ENCODE peak calls at places on chromosomes 12 and 14, in six cellular contexts. U, J, E, H, B and A are unnamed samples.

GRCh38 chr14:69848903-69849391 is 30.3 kb upstream of the SMOC1 start:
- DNase-seq in H (no peak), B (no peak), E (no peak), U (no peak), J (no peak), A (no peak)

GRCh38 chr12:119693006-119693405 is 25.1 kb downstream of the PRKAB1 start:
- DNase-seq in E (peak), H (peak), B (no peak), U (no peak), J (peak), A (peak)

GRCh38 chr12:79302171-79302841 is 388.5 kb downstream of the PAWR start:
- DNase-seq in J (no peak), B (no peak), U (no peak), H (no peak), E (no peak), A (no peak)

GRCh38 chr12:89183985-89184435 is 168.3 kb downstream of the DUSP6 start:
- DNase-seq in J (peak), E (no peak), B (no peak), H (no peak), U (no peak), A (no peak)

GRCh38 chr12:42086021-42086420 is 58.7 kb downstream of the GXYLT1 start:
- DNase-seq in U (no peak), J (no peak), B (peak), H (no peak), E (no peak), A (no peak)

GRCh38 chr12:22083167-22083566 is 37.1 kb downstream of the CMAS start:
- DNase-seq in J (no peak), U (no peak), B (peak), E (no peak), H (no peak), A (no peak)

GRCh38 chr14:90797919-90798318 is 18.3 kb downstream of the TTC7B start:
- DNase-seq in E (no peak), H (no peak), J (no peak), B (no peak), U (no peak), A (no peak)

GRCh38 chr12:52884526-52885293 is 20.2 kb downstream of the KRT8 start:
- DNase-seq in J (peak), E (no peak), U (peak), B (peak), H (peak), A (no peak)

GRCh38 chr12:46217686-46218508 is 50.9 kb downstream of the SLC38A1 start:
- DNase-seq in J (no peak), E (no peak), B (no peak), H (peak), U (no peak), A (no peak)

GRCh38 chr12:65594373-65594772 is 229.9 kb upstream of the HMGA2 start:
- DNase-seq in U (no peak), H (no peak), E (no peak), J (no peak), B (no peak), A (no peak)

GRCh38 chr12:65959452-65959851 is 135.2 kb downstream of the HMGA2 start:
- DNase-seq in J (no peak), H (no peak), B (no peak), E (no peak), U (no peak), A (no peak)

GRCh38 chr14:54175298-54175942 is 218.8 kb upstream of the BMP4 start:
- DNase-seq in U (no peak), E (peak), H (peak), B (peak), J (peak), A (no peak)

GRCh38 chr12:52319097-52319496 is 2.1 kb downstream of the KRT83 start:
- DNase-seq in J (peak), U (no peak), E (no peak), B (no peak), H (no peak), A (no peak)

GRCh38 chr14:28303248-28303647 is 463.3 kb upstream of the FOXG1 start:
- DNase-seq in J (no peak), U (no peak), B (no peak), H (no peak), E (no peak), A (no peak)

GRCh38 chr14:69480136-69480535 is 4.4 kb upstream of the PLEKHD1 start:
- DNase-seq in B (no peak), J (no peak), U (no peak), H (no peak), E (no peak), A (no peak)

GRCh38 chr12:6047249-6048227 is 76.9 kb downstream of the VWF start:
- DNase-seq in E (no peak), J (no peak), H (no peak), U (no peak), B (no peak), A (no peak)

GRCh38 chr14:89024691-89025090 is 200.2 kb downstream of the TTC8 start:
- DNase-seq in H (no peak), E (no peak), J (no peak), B (no peak), U (no peak), A (no peak)

GRCh38 chr14:55336161-55336560 is 64.9 kb downstream of the FBXO34 start:
- DNase-seq in J (no peak), E (no peak), B (no peak), U (no peak), H (no peak), A (no peak)

GRCh38 chr14:31127690-31128089 is 79.9 kb downstream of the HECTD1 start:
- DNase-seq in B (no peak), H (no peak), U (no peak), E (no peak), J (no peak), A (peak)

GRCh38 chr12:42370013-42370412 is 44.0 kb downstream of the PPHLN1 start:
- DNase-seq in H (no peak), B (no peak), J (no peak), U (no peak), E (no peak), A (no peak)

GRCh38 chr12:122102331-122102730 is 23.8 kb downstream of the MLXIP start:
- DNase-seq in H (peak), B (no peak), E (no peak), J (no peak), U (peak), A (no peak)

GRCh38 chr12:12999276-12999958 is 648 bp downstream of the HEBP1 start:
- DNase-seq in U (no peak), B (peak), E (no peak), H (no peak), J (no peak), A (no peak)

GRCh38 chr12:27780612-27781408 is 774 bp upstream of the MANSC4 start:
- DNase-seq in U (no peak), H (peak), J (peak), B (peak), E (no peak), A (peak)

GRCh38 chr12:22981711-22982110 is 356.7 kb downstream of the ETNK1 start:
- DNase-seq in H (no peak), B (peak), U (no peak), E (no peak), J (no peak), A (no peak)

GRCh38 chr12:40137252-40137651 is 31.4 kb upstream of the SLC2A13 start:
- DNase-seq in B (no peak), J (no peak), H (no peak), E (no peak), U (no peak), A (no peak)

GRCh38 chr14:52399886-52400599 is 85.9 kb downstream of the PTGER2 start:
- DNase-seq in U (peak), H (no peak), E (no peak), B (no peak), J (no peak), A (peak)

GRCh38 chr12:112381421-112381897 is 772 bp downstream of the HECTD4 start:
- DNase-seq in B (peak), E (no peak), U (peak), J (peak), H (peak), A (no peak)

GRCh38 chr14:98682031-98682430 is 590.0 kb downstream of the BCL11B start:
- DNase-seq in H (no peak), B (no peak), J (no peak), E (no peak), U (no peak), A (no peak)

GRCh38 chr14:92471919-92472318 is 41.7 kb upstream of the RIN3 start:
- DNase-seq in U (no peak), H (no peak), E (peak), J (no peak), B (no peak), A (peak)

GRCh38 chr12:71652656-71653055 is 11.0 kb downstream of the ZFC3H1 start:
- DNase-seq in J (no peak), E (no peak), U (no peak), B (no peak), H (no peak), A (no peak)

GRCh38 chr12:20415013-20415412 is 46.7 kb downstream of the PDE3A start:
- DNase-seq in H (peak), E (no peak), U (no peak), B (no peak), J (no peak), A (no peak)

GRCh38 chr12:105033851-105034250 is 47.7 kb downstream of the NOPCHAP1 start:
- DNase-seq in H (no peak), B (no peak), J (no peak), U (no peak), E (no peak), A (no peak)

GRCh38 chr12:85688837-85689236 is 147.4 kb downstream of the RASSF9 start:
- DNase-seq in J (no peak), H (no peak), B (no peak), E (no peak), U (no peak), A (no peak)

GRCh38 chr12:124613151-124613585 is 45.8 kb upstream of the NCOR2 start:
- DNase-seq in E (no peak), J (no peak), U (peak), B (no peak), H (no peak), A (no peak)

GRCh38 chr12:70756118-70756517 is 118.9 kb upstream of the PTPRB start:
- DNase-seq in H (no peak), B (peak), J (no peak), E (no peak), U (no peak), A (peak)

GRCh38 chr12:50276912-50277671 is 6.2 kb downstream of the LIMA1 start:
- DNase-seq in E (no peak), B (no peak), J (no peak), H (no peak), U (no peak), A (no peak)

DNA sequence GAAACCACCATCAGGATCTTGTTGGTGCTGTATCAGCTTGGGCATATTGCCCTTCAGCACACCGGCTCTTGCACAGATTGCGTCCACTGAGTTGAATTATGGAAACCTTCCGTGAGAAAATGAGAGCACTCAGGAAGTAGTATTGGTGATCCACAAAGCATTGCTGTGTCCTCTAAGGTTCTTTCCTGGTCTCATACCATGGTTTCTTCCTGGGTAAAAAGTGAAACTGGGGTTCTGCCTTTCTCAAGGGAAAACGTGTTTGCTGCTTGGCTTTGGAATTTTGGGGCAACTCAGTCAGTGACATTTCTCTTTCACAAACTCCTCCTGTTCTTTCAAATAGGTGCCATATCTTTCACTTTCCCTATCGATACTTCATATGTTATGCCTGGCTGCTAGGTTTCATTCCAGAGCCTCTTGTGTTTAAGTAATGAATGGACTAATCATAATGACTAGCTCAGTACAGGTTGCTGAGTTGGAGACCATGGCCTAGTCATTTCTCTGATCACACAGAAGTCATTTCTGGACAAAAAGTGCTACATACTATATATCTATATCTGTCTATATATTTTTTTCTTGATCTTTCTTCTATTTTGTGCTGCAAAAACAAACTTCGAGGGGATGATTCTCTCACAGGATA is 423.5 kb downstream of the ZFP36L1 start:
- DNase-seq in B (no peak), U (no peak), H (no peak), E (no peak), J (no peak), A (no peak)
- H3K4me3 ChIP-seq in B (no peak), U (no peak), H (no peak), E (no peak), J (no peak), A (no peak)

DNA sequence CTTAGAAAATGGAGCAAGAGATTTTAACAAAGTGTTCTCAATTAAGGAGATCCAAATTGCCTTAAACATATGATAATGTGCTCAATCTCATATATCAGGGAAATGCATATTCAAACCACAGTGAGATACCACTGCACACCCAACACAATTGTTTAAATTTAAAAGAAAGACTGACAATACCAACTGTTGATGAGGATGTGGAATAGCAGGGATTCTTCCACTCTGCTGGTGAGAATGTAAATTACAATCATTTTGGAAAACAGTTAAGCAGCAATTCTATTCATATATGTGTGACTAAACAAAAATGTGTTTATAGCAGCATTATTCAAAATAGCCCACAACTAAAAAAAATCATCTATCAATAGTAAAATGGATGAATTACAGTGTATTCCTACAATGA is 144.2 kb downstream of the KICS2 start:
- DNase-seq in E (no peak), J (no peak), U (no peak), B (no peak), H (no peak), A (no peak)
- TF ChIP-seq CTCF in E (peak), J (no peak), U (no peak), B (peak), H (peak), A (peak)

GRCh38 chr14:36747411-36748184 is 85.9 kb downstream of the PAX9 start:
- DNase-seq in B (peak), E (no peak), J (no peak), H (no peak), U (no peak), A (no peak)

GRCh38 chr14:36750244-36750643 is 88.6 kb downstream of the PAX9 start:
- DNase-seq in J (no peak), H (no peak), B (no peak), E (no peak), U (no peak), A (no peak)

GRCh38 chr14:36748814-36749213 is 87.2 kb downstream of the PAX9 start:
- DNase-seq in H (no peak), U (no peak), J (no peak), B (no peak), E (no peak), A (no peak)

GRCh38 chr14:36751920-36752319 is 90.3 kb downstream of the PAX9 start:
- DNase-seq in U (no peak), B (no peak), E (no peak), J (no peak), H (no peak), A (no peak)

GRCh38 chr14:36751116-36751515 is 89.5 kb downstream of the PAX9 start:
- DNase-seq in J (no peak), B (no peak), E (no peak), U (no peak), H (no peak), A (no peak)
- H3K4me3 ChIP-seq in J (no peak), B (no peak), E (no peak), U (no peak), H (no peak), A (no peak)

GRCh38 chr12:32505067-32505466 is 105.7 kb downstream of the FGD4 start:
- DNase-seq in U (no peak), H (no peak), J (no peak), B (no peak), E (no peak), A (no peak)
- TF ChIP-seq CTCF in U (no peak), H (no peak), J (no peak), B (no peak), E (no peak), A (no peak)

GRCh38 chr12:54173066-54173726 is 15.6 kb downstream of the SMUG1 start:
- DNase-seq in B (no peak), U (peak), J (no peak), E (no peak), H (no peak), A (no peak)
- H3K4me3 ChIP-seq in B (peak), U (no peak), J (peak), E (peak), H (peak), A (peak)